ENCODE peak calls at places on chromosome 3, in nine cellular contexts. J is T-helper 9 cell; D is H7; K is naive thymus-derived CD8-positive, alpha-beta T cell; X is fibroblast of pulmonary artery; H is T1000; B is mammary epithelial cell; M is erythroblast; L is stimulated activated CD4-positive, alpha-beta T cell treated with anti-CD3 and anti-CD28 coated beads, Interleukin-2, amount 100 ng/mL, for 24 hours. R is an unnamed sample.
A peak's percentile ranks its signal among the peaks of the same experiment; 100 is the strongest.

GRCh38 chr3:132553811-132554210 is 43.3 kb upstream of the ACKR4 start:
- DNase-seq in J (no peak), D (no peak), K (no peak), X (no peak), H (no peak), B (no peak), M (no peak), L (no peak), R (no peak)

GRCh38 chr3:9951962-9952805 is at the start of gene PRRT3:
- DNase-seq in J (peak; percentile 41), D (peak; percentile 92), K (peak; percentile 54), X (peak; percentile 44), H (peak; percentile 19), B (peak; percentile 40), M (peak; percentile 61), L (peak; percentile 73), R (peak; percentile 89)

GRCh38 chr3:152556731-152557254 is 278.1 kb upstream of the P2RY1 start:
- DNase-seq in J (no peak), D (no peak), K (no peak), X (peak; percentile 89), H (no peak), B (peak; percentile 28), M (peak; percentile 7), L (no peak), R (no peak)

GRCh38 chr3:79086514-79086913 is 681.3 kb downstream of the ROBO1 start:
- DNase-seq in J (no peak), D (peak; percentile 3), K (no peak), X (peak; percentile 75), H (peak; percentile 18), B (peak; percentile 43), M (peak; percentile 60), L (no peak), R (no peak)

GRCh38 chr3:130424837-130425236 is 79.4 kb downstream of the COL6A5 start:
- DNase-seq in J (no peak), D (no peak), K (no peak), X (no peak), H (no peak), B (no peak), M (no peak), L (no peak), R (no peak)

GRCh38 chr3:160434071-160434470 is 15.5 kb downstream of the TRIM59 start:
- DNase-seq in J (no peak), D (no peak), K (no peak), X (peak; percentile 66), H (no peak), B (peak; percentile 33), M (no peak), L (no peak), R (no peak)

GRCh38 chr3:195209083-195209835 is 61.7 kb downstream of the XXYLT1 start:
- DNase-seq in J (no peak), D (no peak), K (no peak), X (peak; percentile 29), H (no peak), B (no peak), M (no peak), L (no peak), R (peak; percentile 86)

GRCh38 chr3:124854027-124854426 is 33.1 kb downstream of the ITGB5 start:
- DNase-seq in J (no peak), D (no peak), K (no peak), X (no peak), H (no peak), B (no peak), M (no peak), L (no peak), R (no peak)

GRCh38 chr3:118760611-118761606 is 273.7 kb downstream of the IGSF11 start:
- DNase-seq in J (no peak), D (peak; percentile 46), K (no peak), X (no peak), H (no peak), B (no peak), M (no peak), L (no peak), R (no peak)

GRCh38 chr3:124557433-124558232 is 172.6 kb upstream of the UMPS start:
- DNase-seq in J (no peak), D (no peak), K (no peak), X (peak; percentile 47), H (peak; percentile 16), B (peak; percentile 47), M (no peak), L (no peak), R (no peak)

GRCh38 chr3:67655364-67656121 is 1.1 kb upstream of the SUCLG2 start:
- DNase-seq in J (peak; percentile 61), D (no peak), K (peak; percentile 79), X (no peak), H (no peak), B (no peak), M (peak; percentile 72), L (peak; percentile 71), R (no peak)

GRCh38 chr3:99355465-99355864 is 282.9 kb upstream of the COL8A1 start:
- DNase-seq in J (no peak), D (no peak), K (no peak), X (peak; percentile 5), H (no peak), B (no peak), M (no peak), L (no peak), R (no peak)